ENCODE peak calls at places on chromosomes 1 and 21, in eight cellular contexts. L, F, X, Q, D, P, Z and N are unnamed samples.

GRCh38 chr1:55869050-55869449 is 653.9 kb upstream of the USP24 start:
- DNase-seq in L (no peak), F (no peak), X (no peak), Q (no peak), D (no peak), P (no peak), Z (no peak), N (no peak)

GRCh38 chr1:96256391-96256790 is 465.2 kb upstream of the PTBP2 start:
- DNase-seq in L (no peak), F (no peak), X (no peak), Q (no peak), D (no peak), P (peak), Z (no peak), N (no peak)

GRCh38 chr1:5646486-5646885 is 345.7 kb downstream of the NPHP4 start:
- DNase-seq in L (no peak), F (no peak), X (no peak), Q (no peak), D (no peak), P (no peak), Z (no peak), N (no peak)

GRCh38 chr1:115336741-115337140 is 1.3 kb downstream of the NGF start:
- DNase-seq in L (no peak), F (no peak), X (no peak), Q (no peak), D (no peak), P (no peak), Z (no peak), N (no peak)

GRCh38 chr21:28826569-28826968 is 166.1 kb downstream of the LTN1 start:
- DNase-seq in L (no peak), F (no peak), X (no peak), Q (no peak), D (no peak), P (no peak), Z (no peak), N (no peak)

GRCh38 chr21:43797415-43797814 is 8.0 kb downstream of the RRP1 start:
- DNase-seq in L (no peak), F (peak), X (no peak), Q (no peak), D (no peak), P (no peak), Z (no peak), N (no peak)

GRCh38 chr1:199612976-199613774 is 414.3 kb upstream of the NR5A2 start:
- DNase-seq in L (no peak), F (no peak), X (no peak), Q (no peak), D (no peak), P (peak), Z (peak), N (no peak)

GRCh38 chr1:204578867-204579664 is 62.9 kb downstream of the MDM4 start:
- DNase-seq in L (peak), F (peak), X (no peak), Q (no peak), D (no peak), P (peak), Z (peak), N (no peak)

GRCh38 chr1:74773540-74773939 is 40.6 kb downstream of the TYW3 start:
- DNase-seq in L (no peak), F (no peak), X (no peak), Q (no peak), D (no peak), P (no peak), Z (no peak), N (no peak)

GRCh38 chr1:187624812-187625542 is 796.2 kb downstream of the PLA2G4A start:
- DNase-seq in L (no peak), F (no peak), X (no peak), Q (no peak), D (no peak), P (peak), Z (no peak), N (no peak)

GRCh38 chr1:116826818-116827606 is 72.8 kb downstream of the CD2 start:
- DNase-seq in L (no peak), F (peak), X (no peak), Q (no peak), D (no peak), P (peak), Z (no peak), N (no peak)

GRCh38 chr1:115530407-115530806 is 111.4 kb upstream of the VANGL1 start:
- DNase-seq in L (no peak), F (no peak), X (no peak), Q (no peak), D (no peak), P (peak), Z (no peak), N (no peak)

GRCh38 chr21:30168086-30168485 is 1.5 kb upstream of the CLDN17 start:
- DNase-seq in L (no peak), F (no peak), X (no peak), Q (no peak), D (no peak), P (no peak), Z (no peak), N (no peak)

GRCh38 chr21:39315603-39316002 is 2.2 kb upstream of the BRWD1 start:
- DNase-seq in L (no peak), F (no peak), X (no peak), Q (no peak), D (no peak), P (no peak), Z (peak), N (no peak)

GRCh38 chr21:43703068-43703880 is 15.7 kb upstream of the PDXK start:
- DNase-seq in L (no peak), F (no peak), X (no peak), Q (no peak), D (no peak), P (no peak), Z (no peak), N (no peak)

GRCh38 chr1:113975211-113975895 is 3.9 kb upstream of the OLFML3 start:
- DNase-seq in L (peak), F (no peak), X (no peak), Q (no peak), D (no peak), P (peak), Z (no peak), N (no peak)

GRCh38 chr21:34554227-34554626 is 42.2 kb upstream of the KCNE1 start:
- DNase-seq in L (no peak), F (no peak), X (no peak), Q (no peak), D (no peak), P (no peak), Z (no peak), N (no peak)

GRCh38 chr1:31401241-31401640 is 11.8 kb upstream of the SERINC2 start:
- DNase-seq in L (no peak), F (no peak), X (no peak), Q (no peak), D (no peak), P (no peak), Z (no peak), N (no peak)

GRCh38 chr1:109132980-109133379 is 19.1 kb downstream of the ELAPOR1 start:
- DNase-seq in L (no peak), F (no peak), X (no peak), Q (no peak), D (no peak), P (no peak), Z (no peak), N (no peak)